ENCODE peak calls at places on chromosomes 12 and 14, in five cellular contexts. One of them, this sample, is unnamed.

GRCh38 chr12:127654383-127654985 is 612.5 kb upstream of the TMEM132C start:
- DNase-seq in lower lobe of right lung: no peak
- DNase-seq in transverse colon: no peak
- DNase-seq in kidney: no peak
- DNase-seq in sigmoid colon: no peak
- DNase-seq in this sample: no peak

GRCh38 chr14:45201908-45202307 is 51.1 kb downstream of the MIS18BP1 start:
- DNase-seq in transverse colon: no peak
- DNase-seq in kidney: no peak
- DNase-seq in lower lobe of right lung: no peak
- DNase-seq in sigmoid colon: no peak
- DNase-seq in this sample: no peak

GRCh38 chr14:66610154-66610563 is 102.2 kb downstream of the GPHN start:
- DNase-seq in lower lobe of right lung: no peak
- DNase-seq in transverse colon: no peak
- DNase-seq in sigmoid colon: no peak
- DNase-seq in kidney: no peak
- DNase-seq in this sample: no peak

GRCh38 chr14:101101456-101102056 is 198.0 kb upstream of the RTL1 start:
- DNase-seq in sigmoid colon: peak; percentile 54
- DNase-seq in lower lobe of right lung: no peak
- DNase-seq in transverse colon: no peak
- DNase-seq in kidney: peak; percentile 65
- DNase-seq in this sample: no peak

GRCh38 chr12:3200032-3200617 is 122.9 kb downstream of the TSPAN9 start:
- DNase-seq in sigmoid colon: no peak
- DNase-seq in transverse colon: peak; percentile 16
- DNase-seq in lower lobe of right lung: no peak
- DNase-seq in kidney: peak; percentile 86
- DNase-seq in this sample: no peak

GRCh38 chr14:68140111-68140741 is 320.6 kb downstream of the RAD51B start:
- DNase-seq in kidney: no peak
- DNase-seq in transverse colon: peak; percentile 59
- DNase-seq in lower lobe of right lung: no peak
- DNase-seq in sigmoid colon: peak; percentile 89
- DNase-seq in this sample: no peak

GRCh38 chr12:115464008-115464672 is 780.2 kb upstream of the TBX3 start:
- DNase-seq in sigmoid colon: no peak
- DNase-seq in lower lobe of right lung: no peak
- DNase-seq in transverse colon: no peak
- DNase-seq in kidney: no peak
- DNase-seq in this sample: no peak

GRCh38 chr12:119681139-119681538 is 13.2 kb downstream of the PRKAB1 start:
- DNase-seq in kidney: no peak
- DNase-seq in transverse colon: peak; percentile 55
- DNase-seq in lower lobe of right lung: no peak
- DNase-seq in sigmoid colon: no peak
- DNase-seq in this sample: no peak

GRCh38 chr14:72609205-72609916 is 284.5 kb downstream of the DPF3 start:
- DNase-seq in kidney: no peak
- DNase-seq in transverse colon: no peak
- DNase-seq in sigmoid colon: no peak
- DNase-seq in lower lobe of right lung: no peak
- DNase-seq in this sample: peak; percentile 54

GRCh38 chr12:98644433-98644711 is 216 bp downstream of the IKBIP start:
- DNase-seq in kidney: no peak
- DNase-seq in lower lobe of right lung: no peak
- DNase-seq in sigmoid colon: no peak
- DNase-seq in transverse colon: peak; percentile 29
- DNase-seq in this sample: no peak

GRCh38 chr12:107906719-107907118 is 132.2 kb downstream of the ASCL4 start:
- DNase-seq in transverse colon: no peak
- DNase-seq in sigmoid colon: no peak
- DNase-seq in lower lobe of right lung: no peak
- DNase-seq in kidney: no peak
- DNase-seq in this sample: no peak

GRCh38 chr14:22848391-22849164 is 12.2 kb downstream of the MMP14 start:
- DNase-seq in lower lobe of right lung: peak; percentile 58
- DNase-seq in kidney: peak; percentile 84
- DNase-seq in sigmoid colon: peak; percentile 95
- DNase-seq in transverse colon: peak; percentile 56
- DNase-seq in this sample: peak; percentile 92

GRCh38 chr12:5230151-5230550 is 186.5 kb downstream of the KCNA5 start:
- DNase-seq in transverse colon: no peak
- DNase-seq in lower lobe of right lung: no peak
- DNase-seq in kidney: no peak
- DNase-seq in sigmoid colon: no peak
- DNase-seq in this sample: no peak

GRCh38 chr12:13090054-13090453 is 13.4 kb downstream of the GSG1 start:
- DNase-seq in kidney: no peak
- DNase-seq in sigmoid colon: no peak
- DNase-seq in transverse colon: no peak
- DNase-seq in lower lobe of right lung: no peak
- DNase-seq in this sample: no peak

GRCh38 chr12:88351121-88351520 is 209.0 kb downstream of the TMTC3 start:
- DNase-seq in sigmoid colon: no peak
- DNase-seq in kidney: no peak
- DNase-seq in transverse colon: no peak
- DNase-seq in lower lobe of right lung: no peak
- DNase-seq in this sample: no peak

GRCh38 chr14:100067971-100068959 is 3.0 kb downstream of the EVL start:
- DNase-seq in transverse colon: peak; percentile 66
- DNase-seq in kidney: no peak
- DNase-seq in sigmoid colon: no peak
- DNase-seq in lower lobe of right lung: peak; percentile 80
- DNase-seq in this sample: no peak

GRCh38 chr12:53049582-53050318 is at the start of gene TNS2:
- DNase-seq in kidney: peak; percentile 95
- DNase-seq in lower lobe of right lung: peak; percentile 88
- DNase-seq in sigmoid colon: peak; percentile 95
- DNase-seq in transverse colon: peak; percentile 72
- DNase-seq in this sample: peak; percentile 94

GRCh38 chr12:5015711-5016492 is 27.8 kb upstream of the KCNA5 start:
- DNase-seq in lower lobe of right lung: no peak
- DNase-seq in transverse colon: no peak
- DNase-seq in sigmoid colon: no peak
- DNase-seq in kidney: no peak
- DNase-seq in this sample: no peak

GRCh38 chr12:131351319-131352028 is 359.4 kb upstream of the SFSWAP start:
- DNase-seq in kidney: no peak
- DNase-seq in sigmoid colon: no peak
- DNase-seq in transverse colon: no peak
- DNase-seq in lower lobe of right lung: no peak
- DNase-seq in this sample: peak; percentile 62

GRCh38 chr12:120361506-120362208 is 7.3 kb downstream of the MSI1 start:
- DNase-seq in lower lobe of right lung: no peak
- DNase-seq in transverse colon: peak; percentile 28
- DNase-seq in kidney: peak; percentile 89
- DNase-seq in sigmoid colon: peak; percentile 82
- DNase-seq in this sample: no peak

GRCh38 chr12:44000309-44000952 is 164.6 kb downstream of the TMEM117 start:
- DNase-seq in sigmoid colon: no peak
- DNase-seq in lower lobe of right lung: no peak
- DNase-seq in transverse colon: no peak
- DNase-seq in kidney: no peak
- DNase-seq in this sample: no peak

GRCh38 chr12:57803317-57803893 is 15.1 kb downstream of the AVIL start:
- DNase-seq in kidney: no peak
- DNase-seq in sigmoid colon: no peak
- DNase-seq in transverse colon: peak; percentile 32
- DNase-seq in lower lobe of right lung: no peak
- DNase-seq in this sample: no peak

GRCh38 chr12:51869490-51869865 is 18.4 kb upstream of the ANKRD33 start:
- DNase-seq in sigmoid colon: no peak
- DNase-seq in transverse colon: no peak
- DNase-seq in lower lobe of right lung: no peak
- DNase-seq in kidney: peak; percentile 74
- DNase-seq in this sample: no peak

GRCh38 chr14:37970696-37971095 is 237.0 kb upstream of the SSTR1 start:
- DNase-seq in transverse colon: no peak
- DNase-seq in sigmoid colon: no peak
- DNase-seq in lower lobe of right lung: no peak
- DNase-seq in kidney: no peak
- DNase-seq in this sample: no peak

GRCh38 chr12:101892794-101893193 is 15.4 kb downstream of the DRAM1 start:
- DNase-seq in lower lobe of right lung: no peak
- DNase-seq in kidney: no peak
- DNase-seq in transverse colon: no peak
- DNase-seq in sigmoid colon: no peak
- DNase-seq in this sample: no peak

GRCh38 chr14:89378119-89378518 is 38.9 kb downstream of the FOXN3 start:
- DNase-seq in sigmoid colon: no peak
- DNase-seq in transverse colon: no peak
- DNase-seq in lower lobe of right lung: no peak
- DNase-seq in kidney: no peak
- DNase-seq in this sample: peak; percentile 5

GRCh38 chr14:52960627-52961026 is 9.8 kb upstream of the FERMT2 start:
- DNase-seq in sigmoid colon: no peak
- DNase-seq in transverse colon: no peak
- DNase-seq in kidney: no peak
- DNase-seq in lower lobe of right lung: no peak
- DNase-seq in this sample: no peak

GRCh38 chr12:93825501-93825888 is 148.3 kb downstream of the CRADD start:
- DNase-seq in sigmoid colon: no peak
- DNase-seq in transverse colon: no peak
- DNase-seq in lower lobe of right lung: no peak
- DNase-seq in kidney: no peak
- DNase-seq in this sample: no peak

GRCh38 chr14:68377459-68377858 is 415.4 kb downstream of the ZFP36L1 start:
- DNase-seq in lower lobe of right lung: peak; percentile 69
- DNase-seq in sigmoid colon: peak; percentile 85
- DNase-seq in kidney: no peak
- DNase-seq in transverse colon: peak; percentile 76
- DNase-seq in this sample: no peak

GRCh38 chr14:55136868-55137785 is 8.1 kb downstream of the LGALS3 start:
- DNase-seq in sigmoid colon: peak; percentile 91
- DNase-seq in lower lobe of right lung: no peak
- DNase-seq in kidney: peak; percentile 89
- DNase-seq in transverse colon: peak; percentile 41
- DNase-seq in this sample: peak; percentile 85

GRCh38 chr12:121048442-121048841 is 9.4 kb upstream of the OASL start:
- DNase-seq in sigmoid colon: no peak
- DNase-seq in transverse colon: no peak
- DNase-seq in kidney: no peak
- DNase-seq in lower lobe of right lung: no peak
- DNase-seq in this sample: no peak

GRCh38 chr14:101227611-101228594 is 324.4 kb upstream of the RTL1 start:
- DNase-seq in kidney: no peak
- DNase-seq in transverse colon: no peak
- DNase-seq in lower lobe of right lung: no peak
- DNase-seq in sigmoid colon: no peak
- DNase-seq in this sample: peak; percentile 53

GRCh38 chr12:28899951-28900350 is 249.1 kb upstream of the FAR2 start:
- DNase-seq in transverse colon: no peak
- DNase-seq in lower lobe of right lung: no peak
- DNase-seq in kidney: no peak
- DNase-seq in sigmoid colon: no peak
- DNase-seq in this sample: no peak

GRCh38 chr14:100078997-100079561 is 13.9 kb downstream of the EVL start:
- DNase-seq in transverse colon: peak; percentile 62
- DNase-seq in kidney: no peak
- DNase-seq in lower lobe of right lung: no peak
- DNase-seq in sigmoid colon: no peak
- DNase-seq in this sample: no peak

GRCh38 chr12:24025153-24025798 is 75.8 kb upstream of the SOX5 start:
- DNase-seq in transverse colon: no peak
- DNase-seq in lower lobe of right lung: no peak
- DNase-seq in sigmoid colon: no peak
- DNase-seq in kidney: no peak
- DNase-seq in this sample: no peak
- TF ChIP-seq CTCF in transverse colon: no peak
- TF ChIP-seq CTCF in lower lobe of right lung: no peak
- TF ChIP-seq CTCF in sigmoid colon: no peak
- TF ChIP-seq CTCF in kidney: no peak
- TF ChIP-seq CTCF in this sample: no peak

GRCh38 chr12:124509676-124510300 is 57.6 kb downstream of the NCOR2 start:
- DNase-seq in kidney: peak; percentile 96
- DNase-seq in transverse colon: peak; percentile 55
- DNase-seq in lower lobe of right lung: no peak
- DNase-seq in sigmoid colon: peak; percentile 91
- DNase-seq in this sample: no peak
- H3K27ac ChIP-seq in kidney: no peak overlapping the region
- H3K27ac ChIP-seq in transverse colon: peak overlapping the region; percentile 83
- H3K27ac ChIP-seq in lower lobe of right lung: peak overlapping the region; percentile 77
- H3K27ac ChIP-seq in sigmoid colon: peak overlapping the region; percentile 86
- H3K27ac ChIP-seq in this sample: peak overlapping the region; percentile 19

GRCh38 chr12:54415223-54415929 is 3.7 kb downstream of the ITGA5 start:
- DNase-seq in lower lobe of right lung: no peak
- DNase-seq in transverse colon: no peak
- DNase-seq in sigmoid colon: peak; percentile 68
- DNase-seq in kidney: no peak
- DNase-seq in this sample: no peak
- TF ChIP-seq CTCF in lower lobe of right lung: no peak
- TF ChIP-seq CTCF in transverse colon: no peak
- TF ChIP-seq CTCF in sigmoid colon: no peak
- TF ChIP-seq CTCF in kidney: no peak
- TF ChIP-seq CTCF in this sample: no peak

DNA sequence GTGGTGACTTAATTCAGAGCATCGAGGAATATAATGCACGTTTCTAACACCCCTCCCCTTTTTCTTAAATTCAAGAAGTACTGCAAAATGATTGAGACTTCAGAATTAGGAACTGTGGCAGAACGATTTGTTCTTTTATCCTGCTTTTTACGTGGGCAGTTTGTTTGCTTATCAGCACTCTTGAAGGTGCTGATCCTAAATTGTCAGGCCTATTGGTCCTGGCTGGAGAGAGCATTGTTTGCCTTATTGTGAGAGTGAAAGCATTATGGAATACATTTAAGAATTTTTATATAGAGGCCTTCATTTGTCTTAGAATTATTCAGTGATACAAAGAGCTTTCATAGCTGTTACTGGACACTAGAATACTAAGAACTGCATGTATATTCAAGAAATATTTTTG is 59.1 kb downstream of the TMTC2 start:
- DNase-seq in transverse colon: no peak
- DNase-seq in kidney: no peak
- DNase-seq in sigmoid colon: no peak
- DNase-seq in lower lobe of right lung: no peak
- DNase-seq in this sample: no peak
- H3K27ac ChIP-seq in transverse colon: no peak overlapping the region
- H3K27ac ChIP-seq in kidney: no peak overlapping the region
- H3K27ac ChIP-seq in sigmoid colon: peak overlapping the region; percentile 56
- H3K27ac ChIP-seq in lower lobe of right lung: no peak overlapping the region
- H3K27ac ChIP-seq in this sample: no peak overlapping the region

GRCh38 chr12:25903603-25904245 is 54.8 kb upstream of the RASSF8 start:
- DNase-seq in lower lobe of right lung: no peak
- DNase-seq in sigmoid colon: no peak
- DNase-seq in kidney: no peak
- DNase-seq in transverse colon: no peak
- DNase-seq in this sample: no peak

GRCh38 chr12:25904442-25904841 is 54.0 kb upstream of the RASSF8 start:
- DNase-seq in transverse colon: no peak
- DNase-seq in lower lobe of right lung: no peak
- DNase-seq in kidney: no peak
- DNase-seq in sigmoid colon: no peak
- DNase-seq in this sample: no peak

GRCh38 chr12:25906651-25907340 is 51.7 kb upstream of the RASSF8 start:
- DNase-seq in sigmoid colon: no peak
- DNase-seq in kidney: no peak
- DNase-seq in transverse colon: no peak
- DNase-seq in lower lobe of right lung: no peak
- DNase-seq in this sample: no peak
- TF ChIP-seq CTCF in sigmoid colon: no peak
- TF ChIP-seq CTCF in kidney: no peak
- TF ChIP-seq CTCF in transverse colon: no peak
- TF ChIP-seq CTCF in lower lobe of right lung: no peak
- TF ChIP-seq CTCF in this sample: no peak

GRCh38 chr12:50083301-50083700 is 1.8 kb upstream of the SMARCD1 start:
- DNase-seq in kidney: no peak
- DNase-seq in transverse colon: no peak
- DNase-seq in lower lobe of right lung: peak; percentile 17
- DNase-seq in sigmoid colon: no peak
- DNase-seq in this sample: no peak
- H3K27ac ChIP-seq in kidney: no peak overlapping the region
- H3K27ac ChIP-seq in transverse colon: no peak overlapping the region
- H3K27ac ChIP-seq in lower lobe of right lung: no peak overlapping the region
- H3K27ac ChIP-seq in sigmoid colon: no peak overlapping the region
- H3K27ac ChIP-seq in this sample: no peak overlapping the region